ENCODE peak calls at places on chromosomes 4 and X, in four cellular contexts. One of them, this sample, is unnamed.

GRCh38 chr4:63607186-63607872 is 801.9 kb downstream of the TECRL start:
- DNase-seq in heart left ventricle: no peak
- DNase-seq in astrocyte: no peak
- DNase-seq in ovary: no peak
- DNase-seq in this sample: no peak

GRCh38 chrX:115460565-115460888 is 100.4 kb upstream of the PLS3 start:
- DNase-seq in heart left ventricle: no peak
- DNase-seq in astrocyte: peak; percentile 68
- DNase-seq in ovary: no peak
- DNase-seq in this sample: no peak

GRCh38 chr4:104901438-104901837 is 245.2 kb upstream of the TET2 start:
- DNase-seq in heart left ventricle: no peak
- DNase-seq in astrocyte: peak; percentile 46
- DNase-seq in ovary: no peak
- DNase-seq in this sample: no peak

GRCh38 chr4:39201963-39202362 is 19.6 kb downstream of the WDR19 start:
- DNase-seq in heart left ventricle: no peak
- DNase-seq in astrocyte: no peak
- DNase-seq in ovary: no peak
- DNase-seq in this sample: no peak

GRCh38 chr4:79949186-79949585 is 123.8 kb downstream of the ANTXR2 start:
- DNase-seq in heart left ventricle: no peak
- DNase-seq in astrocyte: no peak
- DNase-seq in ovary: no peak
- DNase-seq in this sample: no peak

GRCh38 chr4:165723051-165723805 is 149.8 kb upstream of the TLL1 start:
- DNase-seq in heart left ventricle: no peak
- DNase-seq in astrocyte: peak; percentile 23
- DNase-seq in ovary: no peak
- DNase-seq in this sample: no peak

GRCh38 chr4:48620861-48621260 is 130.8 kb downstream of the ZAR1 start:
- DNase-seq in heart left ventricle: no peak
- DNase-seq in astrocyte: no peak
- DNase-seq in ovary: no peak
- DNase-seq in this sample: no peak

GRCh38 chr4:121711263-121712000 is 14.7 kb upstream of the ANXA5 start:
- DNase-seq in heart left ventricle: peak; percentile 93
- DNase-seq in astrocyte: peak; percentile 95
- DNase-seq in ovary: peak; percentile 92
- DNase-seq in this sample: peak; percentile 86

GRCh38 chrX:136586386-136586785 is 54.4 kb downstream of the VGLL1 start:
- DNase-seq in heart left ventricle: no peak
- DNase-seq in astrocyte: peak; percentile 25
- DNase-seq in ovary: no peak
- DNase-seq in this sample: no peak

GRCh38 chr4:48047896-48048295 is 31.3 kb downstream of the NIPAL1 start:
- DNase-seq in heart left ventricle: peak; percentile 74
- DNase-seq in astrocyte: no peak
- DNase-seq in ovary: no peak
- DNase-seq in this sample: no peak

DNA sequence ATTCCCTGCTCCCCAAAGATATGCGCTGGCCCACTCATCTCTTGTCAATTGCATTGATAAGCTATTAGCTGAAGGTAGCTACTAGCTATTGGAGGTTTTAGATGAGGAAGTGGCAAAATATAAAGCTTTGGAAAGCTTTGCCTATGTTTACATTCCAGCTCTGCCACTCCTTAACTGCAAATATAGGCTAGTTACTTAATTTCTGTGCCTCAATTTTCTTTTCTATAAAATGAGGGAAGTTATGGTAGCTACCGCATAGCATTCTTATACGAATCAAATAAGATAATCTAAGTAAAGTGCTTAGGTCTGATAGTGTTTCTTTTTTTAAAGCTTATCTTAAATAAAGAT is 47.7 kb upstream of the RASGEF1B start:
- DNase-seq in heart left ventricle: no peak
- DNase-seq in astrocyte: no peak
- DNase-seq in ovary: no peak
- DNase-seq in this sample: no peak
- H3K4me1 ChIP-seq in heart left ventricle: no peaks in the 10 kb centered on the region
- H3K4me1 ChIP-seq in astrocyte: no peaks in the 10 kb centered on the region
- H3K4me1 ChIP-seq in ovary: peaks cover 2% of the 10 kb centered on the region
- H3K4me1 ChIP-seq in this sample: no peaks in the 10 kb centered on the region

GRCh38 chr4:95638920-95639501 is 90.2 kb upstream of the UNC5C start:
- DNase-seq in heart left ventricle: no peak
- DNase-seq in astrocyte: no peak
- DNase-seq in ovary: no peak
- DNase-seq in this sample: peak; percentile 69

GRCh38 chr4:95636061-95636460 is 87.3 kb upstream of the UNC5C start:
- DNase-seq in heart left ventricle: no peak
- DNase-seq in astrocyte: no peak
- DNase-seq in ovary: no peak
- DNase-seq in this sample: no peak

GRCh38 chr4:95641571-95641970 is 92.8 kb upstream of the UNC5C start:
- DNase-seq in heart left ventricle: no peak
- DNase-seq in astrocyte: no peak
- DNase-seq in ovary: no peak
- DNase-seq in this sample: no peak

GRCh38 chr4:95640337-95640736 is 91.6 kb upstream of the UNC5C start:
- DNase-seq in heart left ventricle: no peak
- DNase-seq in astrocyte: no peak
- DNase-seq in ovary: no peak
- DNase-seq in this sample: peak; percentile 46

DNA sequence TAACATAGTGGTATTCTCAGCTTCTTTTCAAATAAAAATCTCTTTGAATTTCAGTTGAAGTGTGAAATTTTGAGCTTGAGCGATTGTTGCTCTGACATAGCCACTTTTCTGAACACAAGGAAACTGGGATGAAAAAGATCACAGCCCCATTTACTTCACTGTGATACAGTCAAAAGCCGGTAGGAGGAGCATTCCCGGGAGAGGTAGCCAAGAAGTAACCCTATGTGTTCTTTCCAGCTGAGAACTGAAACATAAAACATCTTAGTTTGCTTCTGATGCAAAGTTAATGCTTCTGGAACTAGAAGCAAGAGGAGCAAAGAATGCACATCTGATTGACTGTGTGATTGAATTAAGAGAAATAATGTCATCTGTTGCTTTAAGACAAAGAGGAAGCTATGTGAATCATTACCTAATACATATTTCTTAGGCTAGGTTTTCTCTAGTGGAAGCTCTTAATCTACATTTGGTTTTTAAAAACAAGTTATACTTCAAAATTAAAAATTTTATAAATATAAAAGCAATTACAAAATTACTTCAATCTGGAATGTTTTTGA is 88.4 kb upstream of the UNC5C start:
- DNase-seq in heart left ventricle: no peak
- DNase-seq in astrocyte: peak; percentile 3
- DNase-seq in ovary: no peak
- DNase-seq in this sample: peak; percentile 52
- TF ChIP-seq CTCF in heart left ventricle: peak; percentile 28
- TF ChIP-seq CTCF in astrocyte: peak; percentile 46
- TF ChIP-seq CTCF in ovary: no peak
- TF ChIP-seq CTCF in this sample: peak; percentile 38

GRCh38 chr4:7863911-7864681 is 75.6 kb downstream of the AFAP1 start:
- DNase-seq in heart left ventricle: no peak
- DNase-seq in astrocyte: no peak
- DNase-seq in ovary: no peak
- DNase-seq in this sample: no peak
- H3K4me1 ChIP-seq in heart left ventricle: no peaks in the 10 kb centered on the region
- H3K4me1 ChIP-seq in astrocyte: peaks cover 48% of the 10 kb centered on the region
- H3K4me1 ChIP-seq in ovary: peaks cover 7% of the 10 kb centered on the region
- H3K4me1 ChIP-seq in this sample: no peaks in the 10 kb centered on the region

GRCh38 chrX:40173662-40174593 is 76.2 kb upstream of the BCOR start:
- DNase-seq in heart left ventricle: no peak
- DNase-seq in astrocyte: no peak
- DNase-seq in ovary: peak; percentile 71
- DNase-seq in this sample: peak; percentile 28
- TF ChIP-seq CTCF in heart left ventricle: no peak
- TF ChIP-seq CTCF in astrocyte: no peak
- TF ChIP-seq CTCF in ovary: no peak
- TF ChIP-seq CTCF in this sample: no peak

DNA sequence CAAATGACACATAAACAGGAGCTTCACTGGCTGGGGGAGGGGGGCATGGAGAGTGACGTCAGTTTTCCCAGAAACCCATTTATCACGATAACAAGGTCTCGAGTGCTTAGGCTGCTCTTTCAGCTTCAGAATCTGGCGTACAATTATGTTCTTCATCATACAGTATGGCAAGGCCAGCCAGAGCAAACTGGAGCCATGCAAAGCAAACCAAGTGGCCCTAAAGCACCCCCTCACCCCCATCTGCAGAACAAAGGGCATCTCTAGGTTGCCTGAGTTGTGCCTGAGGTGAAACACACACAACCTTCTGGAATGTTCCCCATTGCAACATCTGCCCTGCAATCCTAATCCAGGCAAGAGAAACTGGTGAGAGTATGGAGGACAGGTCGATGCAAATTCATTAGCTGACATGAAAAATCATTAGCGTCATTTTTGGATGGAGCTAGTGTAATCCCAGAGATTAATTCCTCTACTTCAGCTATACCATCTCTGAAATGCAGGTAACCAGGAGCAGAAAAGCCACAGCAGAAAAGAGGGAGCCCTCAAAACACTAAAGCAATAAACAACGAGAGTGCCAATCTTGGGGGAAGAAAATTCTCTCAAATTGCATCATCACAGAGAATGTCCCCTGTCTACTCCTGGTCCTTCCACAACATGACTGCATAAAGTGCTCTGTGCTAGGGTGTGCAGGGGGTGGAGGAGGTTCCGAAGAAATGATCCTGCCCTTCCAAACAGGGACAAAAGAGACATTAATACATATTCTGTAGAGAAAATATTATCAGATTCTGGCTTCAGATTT is 1.8 kb downstream of the SEPTIN6 start:
- DNase-seq in heart left ventricle: no peak
- DNase-seq in astrocyte: peak; percentile 45
- DNase-seq in ovary: no peak
- DNase-seq in this sample: peak; percentile 75
- H3K4me1 ChIP-seq in heart left ventricle: no peaks in the 10 kb centered on the region
- H3K4me1 ChIP-seq in astrocyte: no peaks in the 10 kb centered on the region
- H3K4me1 ChIP-seq in ovary: no peaks in the 10 kb centered on the region
- H3K4me1 ChIP-seq in this sample: peaks cover 2% of the 10 kb centered on the region

GRCh38 chr4:153131478-153132069 is 72.7 kb upstream of the TRIM2 start:
- DNase-seq in heart left ventricle: no peak
- DNase-seq in astrocyte: no peak
- DNase-seq in ovary: no peak
- DNase-seq in this sample: no peak
- TF ChIP-seq CTCF in heart left ventricle: no peak
- TF ChIP-seq CTCF in astrocyte: peak; percentile 3
- TF ChIP-seq CTCF in ovary: no peak
- TF ChIP-seq CTCF in this sample: no peak

GRCh38 chr4:3294401-3295241 is 1.8 kb downstream of the RGS12 start:
- DNase-seq in heart left ventricle: no peak
- DNase-seq in astrocyte: no peak
- DNase-seq in ovary: peak; percentile 37
- DNase-seq in this sample: no peak

GRCh38 chr4:3291969-3292570 is 751 bp upstream of the RGS12 start:
- DNase-seq in heart left ventricle: peak; percentile 78
- DNase-seq in astrocyte: peak; percentile 11
- DNase-seq in ovary: peak; percentile 76
- DNase-seq in this sample: peak; percentile 44

GRCh38 chr4:3292571-3293409 is at the start of gene RGS12:
- DNase-seq in heart left ventricle: peak; percentile 96
- DNase-seq in astrocyte: peak; percentile 83
- DNase-seq in ovary: peak; percentile 97
- DNase-seq in this sample: peak; percentile 97

GRCh38 chr4:3291411-3291968 is 1.3 kb upstream of the RGS12 start:
- DNase-seq in heart left ventricle: no peak
- DNase-seq in astrocyte: no peak
- DNase-seq in ovary: no peak
- DNase-seq in this sample: no peak

DNA sequence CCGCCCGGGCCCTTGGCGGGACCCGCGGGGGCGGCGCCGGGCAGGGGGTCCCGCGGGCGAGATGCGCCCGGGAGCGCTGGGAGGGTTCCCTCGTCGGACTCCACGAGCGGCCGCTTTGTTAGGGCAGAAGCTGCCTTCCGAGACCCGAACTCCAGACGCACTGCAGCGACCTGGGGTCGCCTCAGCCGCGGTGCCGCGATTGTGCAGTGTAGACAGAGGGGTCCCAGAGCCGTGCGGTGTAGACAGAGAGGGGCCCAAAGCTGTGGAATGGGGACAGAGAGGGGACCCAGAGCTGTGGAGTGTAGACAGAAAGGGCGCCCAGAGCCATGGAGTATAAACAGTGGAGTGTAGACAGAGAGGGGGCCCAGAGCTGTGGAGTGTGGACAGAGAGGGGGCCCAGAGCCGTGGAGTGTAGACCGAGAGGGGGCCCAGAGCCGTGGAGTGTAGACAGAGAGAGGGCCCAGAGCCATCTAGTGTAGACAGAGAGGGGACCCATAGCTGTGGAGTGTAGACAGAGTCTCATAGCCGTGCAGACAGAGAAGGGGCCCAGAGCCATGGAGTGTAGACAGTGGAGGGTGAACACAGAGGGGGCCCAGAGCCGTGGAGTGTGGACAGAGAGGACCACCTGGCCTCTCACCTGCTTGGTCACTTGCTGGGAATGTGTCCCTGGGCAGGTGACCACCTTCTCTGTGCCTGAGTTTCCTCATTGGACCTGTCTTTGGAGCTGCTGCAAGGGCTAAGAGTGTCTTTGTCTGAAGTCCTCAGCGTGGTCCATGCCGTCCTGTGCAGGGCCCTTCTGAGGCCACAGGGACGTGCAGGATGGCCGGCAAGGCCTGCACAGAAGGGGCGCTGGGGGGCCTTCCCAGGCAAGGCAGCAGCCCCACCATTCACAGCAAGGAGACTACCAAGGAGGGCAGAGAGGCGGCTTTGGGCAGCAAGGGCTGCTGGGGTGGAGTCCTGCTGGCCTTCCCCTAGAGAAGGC is 880 bp downstream of the RGS12 start:
- DNase-seq in heart left ventricle: no peak
- DNase-seq in astrocyte: no peak
- DNase-seq in ovary: peak; percentile 46
- DNase-seq in this sample: no peak
- H3K4me1 ChIP-seq in heart left ventricle: no peaks in the 10 kb centered on the region
- H3K4me1 ChIP-seq in astrocyte: peaks cover 16% of the 10 kb centered on the region
- H3K4me1 ChIP-seq in ovary: peaks cover 5% of the 10 kb centered on the region
- H3K4me1 ChIP-seq in this sample: peaks cover 15% of the 10 kb centered on the region

DNA sequence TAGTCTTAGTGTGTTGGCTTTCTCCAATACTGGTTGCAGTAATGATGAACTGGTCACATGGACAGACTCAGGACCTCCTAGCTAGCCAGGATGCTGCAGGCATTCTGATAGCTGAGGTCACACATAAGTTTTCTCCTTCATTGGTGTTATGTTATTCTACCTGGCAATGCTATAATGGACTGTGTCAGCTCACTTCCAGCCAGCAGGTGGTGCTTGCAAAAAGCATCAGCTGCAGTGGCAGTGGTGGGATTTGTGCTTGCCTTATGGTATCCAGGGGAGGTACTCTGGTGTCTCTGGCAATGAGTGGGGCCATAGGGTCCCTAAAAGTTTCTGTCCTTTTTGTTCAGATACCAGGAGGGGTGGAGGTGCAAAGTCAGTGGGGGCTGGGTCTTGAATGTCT is 33.6 kb downstream of the ZNF330 start:
- DNase-seq in heart left ventricle: no peak
- DNase-seq in astrocyte: no peak
- DNase-seq in ovary: no peak
- DNase-seq in this sample: no peak
- TF ChIP-seq CTCF in heart left ventricle: no peak
- TF ChIP-seq CTCF in astrocyte: no peak
- TF ChIP-seq CTCF in ovary: no peak
- TF ChIP-seq CTCF in this sample: no peak

GRCh38 chr4:26331380-26331945 is 10.6 kb downstream of the RBPJ start:
- DNase-seq in heart left ventricle: no peak
- DNase-seq in astrocyte: no peak
- DNase-seq in ovary: no peak
- DNase-seq in this sample: no peak
- H3K4me1 ChIP-seq in heart left ventricle: no peaks in the 10 kb centered on the region
- H3K4me1 ChIP-seq in astrocyte: peaks cover 27% of the 10 kb centered on the region
- H3K4me1 ChIP-seq in ovary: peaks cover 4% of the 10 kb centered on the region
- H3K4me1 ChIP-seq in this sample: no peaks in the 10 kb centered on the region